ENCODE peak calls at places on chromosomes 12 and 14, in six cellular contexts. V is psoas muscle, O is uterus, Y is transverse colon, N is heart left ventricle, P is pancreas. Z is an unnamed sample.
A peak's percentile ranks its signal among the peaks of the same experiment; 100 is the strongest.

GRCh38 chr12:131555197-131555820 is 155.6 kb upstream of the SFSWAP start:
- DNase-seq in V (no peak), O (no peak), Y (no peak), N (no peak), P (no peak), Z (no peak)

GRCh38 chr12:78951746-78952532 is 87.4 kb downstream of the SYT1 start:
- DNase-seq in V (no peak), O (no peak), Y (no peak), N (no peak), P (no peak), Z (peak; percentile 75)

GRCh38 chr12:42958271-42958674 is 368.7 kb upstream of the PRICKLE1 start:
- DNase-seq in V (no peak), O (no peak), Y (no peak), N (no peak), P (no peak), Z (peak; percentile 22)

GRCh38 chr12:26853303-26854027 is 20.5 kb upstream of the ITPR2 start:
- DNase-seq in V (peak; percentile 61), O (peak; percentile 50), Y (peak; percentile 76), N (peak; percentile 54), P (peak; percentile 71), Z (peak; percentile 61)

GRCh38 chr14:38098074-38098846 is 109.4 kb upstream of the SSTR1 start:
- DNase-seq in V (no peak), O (no peak), Y (no peak), N (no peak), P (no peak), Z (no peak)

GRCh38 chr14:81055971-81056370 is 100.5 kb downstream of the TSHR start:
- DNase-seq in V (no peak), O (no peak), Y (no peak), N (no peak), P (no peak), Z (no peak)

GRCh38 chr14:61296707-61297502 is 15.8 kb upstream of the TMEM30B start:
- DNase-seq in V (no peak), O (no peak), Y (no peak), N (no peak), P (no peak), Z (no peak)

GRCh38 chr12:98645572-98646067 is 530 bp downstream of the APAF1 start:
- DNase-seq in V (no peak), O (peak; percentile 24), Y (peak; percentile 33), N (peak; percentile 33), P (no peak), Z (peak; percentile 27)

GRCh38 chr12:55931780-55932545 is 1.0 kb downstream of the DGKA start:
- DNase-seq in V (peak; percentile 58), O (peak; percentile 62), Y (peak; percentile 70), N (peak; percentile 59), P (peak; percentile 34), Z (peak; percentile 25)

GRCh38 chr14:70359076-70359424 is 433 bp downstream of the COX16 start:
- DNase-seq in V (no peak), O (no peak), Y (no peak), N (no peak), P (no peak), Z (no peak)

GRCh38 chr12:75784591-75784990 is 247.0 kb downstream of the PHLDA1 start:
- DNase-seq in V (peak; percentile 16), O (no peak), Y (peak; percentile 32), N (peak; percentile 25), P (peak; percentile 85), Z (no peak)

GRCh38 chr12:69598174-69598753 is 12.4 kb downstream of the LRRC10 start:
- DNase-seq in V (no peak), O (no peak), Y (no peak), N (no peak), P (no peak), Z (no peak)

GRCh38 chr12:111788178-111788654 is 21.5 kb downstream of the ALDH2 start:
- DNase-seq in V (peak; percentile 65), O (no peak), Y (no peak), N (peak; percentile 50), P (peak; percentile 82), Z (peak; percentile 55)
- TF ChIP-seq CTCF in V (peak; percentile 50), O (peak; percentile 13), Y (peak; percentile 28), N (peak; percentile 62), P (peak; percentile 54), Z (peak; percentile 78)

GRCh38 chr12:130463259-130463658 is 125.6 kb downstream of the PIWIL1 start:
- DNase-seq in V (no peak), O (no peak), Y (no peak), N (no peak), P (no peak), Z (peak; percentile 22)
- H3K9me3 ChIP-seq in V (no peaks in the 10 kb centered on the region), O (no peaks in the 10 kb centered on the region), Y (no peaks in the 10 kb centered on the region), N (no peaks in the 10 kb centered on the region), P (no peaks in the 10 kb centered on the region), Z (peaks cover 3% of the 10 kb centered on the region)

GRCh38 chr12:20404576-20405346 is 36.4 kb downstream of the PDE3A start:
- DNase-seq in V (no peak), O (no peak), Y (peak; percentile 40), N (no peak), P (no peak), Z (no peak)
- H3K27ac ChIP-seq in V (no peak overlapping the region), O (no peak overlapping the region), Y (no peak overlapping the region), N (no peak overlapping the region), P (no peak overlapping the region), Z (no peak overlapping the region)

DNA sequence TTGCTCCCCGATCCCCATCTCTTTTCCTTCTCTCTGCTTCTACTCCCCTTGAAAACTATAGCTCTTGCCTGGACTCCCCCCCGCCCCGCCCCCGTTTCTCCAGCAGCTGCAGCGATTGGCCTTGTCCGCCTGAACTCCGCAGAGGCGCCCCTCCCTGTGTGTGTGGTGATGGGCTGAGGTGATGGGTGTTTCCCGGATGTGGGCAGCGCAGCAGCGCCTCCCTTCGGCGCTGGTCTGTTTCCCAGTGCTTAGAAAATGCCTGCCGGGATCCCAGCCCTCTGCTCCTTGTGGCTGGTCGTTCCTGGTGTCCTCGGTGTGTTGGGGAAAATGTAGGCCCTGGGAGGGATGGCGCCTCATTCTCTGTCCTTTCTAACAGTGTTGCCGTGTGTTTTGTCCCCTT is 43.3 kb downstream of the GALNT8 start:
- DNase-seq in V (peak; percentile 32), O (peak; percentile 36), Y (peak; percentile 25), N (no peak), P (no peak), Z (peak; percentile 61)
- TF ChIP-seq CTCF in V (no peak), O (peak; percentile 27), Y (no peak), N (no peak), P (no peak), Z (peak; percentile 51)

Z was measured in WERI-Rb-1.